ENCODE peak calls at places on chromosomes 5 and 9, in four cellular contexts. U is mesothelial cell of epicardium, X is nephron progenitor cell, T is HuH-7. J is an unnamed sample.

GRCh38 chr5:173201636-173202265 is 33.3 kb downstream of the NKX2-5 start:
- DNase-seq in U (no peak), T (no peak), X (no peak), J (no peak)

GRCh38 chr9:72826954-72827953 is 125.6 kb downstream of the ALDH1A1 start:
- DNase-seq in T (no peak), X (no peak), U (no peak), J (no peak)

GRCh38 chr9:16715404-16715803 is 155.1 kb downstream of the BNC2 start:
- DNase-seq in T (no peak), X (no peak), U (no peak), J (no peak)

GRCh38 chr9:36974731-36975130 is 59.3 kb downstream of the PAX5 start:
- DNase-seq in X (no peak), T (no peak), U (no peak), J (no peak)

GRCh38 chr5:127089206-127089605 is 15.9 kb upstream of the C5orf63 start:
- DNase-seq in U (no peak), T (no peak), X (no peak), J (no peak)

GRCh38 chr5:83741571-83741970 is 20.9 kb upstream of the HAPLN1 start:
- DNase-seq in U (no peak), X (no peak), T (no peak), J (no peak)

GRCh38 chr9:92664394-92665152 is 5.4 kb downstream of the IPPK start:
- DNase-seq in U (no peak), X (no peak), T (no peak), J (no peak)

GRCh38 chr5:177498013-177498847 is 826 bp upstream of the PDLIM7 start:
- DNase-seq in X (peak), U (no peak), T (peak), J (peak)

GRCh38 chr9:34994429-34995287 is 5.1 kb downstream of the DNAJB5 start:
- DNase-seq in U (no peak), T (peak), X (peak), J (peak)

GRCh38 chr9:37034320-37034937 is 361 bp upstream of the PAX5 start:
- DNase-seq in X (peak), T (peak), U (peak), J (peak)

GRCh38 chr5:134568761-134569725 is 43.6 kb downstream of the JADE2 start:
- DNase-seq in T (no peak), X (peak), U (no peak), J (no peak)

GRCh38 chr9:28293691-28294090 is 720.4 kb upstream of the C9orf72 start:
- DNase-seq in T (no peak), X (no peak), U (no peak), J (no peak)

GRCh38 chr5:115098041-115098702 is 71.5 kb downstream of the TRIM36 start:
- DNase-seq in T (peak), U (no peak), X (peak), J (peak)

GRCh38 chr9:34602906-34603305 is 9.0 kb downstream of the RPP25L start:
- DNase-seq in T (no peak), U (no peak), X (no peak), J (no peak)

GRCh38 chr5:171965740-171966139 is 40.7 kb downstream of the FBXW11 start:
- DNase-seq in X (no peak), T (no peak), U (no peak), J (no peak)

GRCh38 chr5:150489358-150490295 is 18.3 kb upstream of the NDST1 start:
- DNase-seq in U (no peak), T (no peak), X (no peak), J (no peak)

GRCh38 chr9:81373294-81373693 is 316.1 kb downstream of the TLE1 start:
- DNase-seq in T (no peak), X (peak), U (no peak), J (no peak)

GRCh38 chr5:108418172-108418571 is 36.3 kb upstream of the FBXL17 start:
- DNase-seq in T (no peak), X (no peak), U (no peak), J (no peak)

GRCh38 chr9:120617637-120617979 is 37.6 kb upstream of the CDK5RAP2 start:
- DNase-seq in X (no peak), U (no peak), T (no peak), J (no peak)

GRCh38 chr5:178469975-178470692 is 120.1 kb downstream of the COL23A1 start:
- DNase-seq in U (no peak), X (no peak), T (no peak), J (no peak)

GRCh38 chr5:64229163-64229774 is 63.6 kb downstream of the RNF180 start:
- DNase-seq in U (no peak), X (no peak), T (peak), J (no peak)

GRCh38 chr9:121989010-121989409 is 104.1 kb downstream of the TTLL11 start:
- DNase-seq in X (no peak), U (peak), T (peak), J (peak)

GRCh38 chr5:170173227-170173626 is 59.6 kb upstream of the C5orf58 start:
- DNase-seq in U (no peak), T (no peak), X (no peak), J (no peak)

GRCh38 chr5:81749562-81750307 is 1.2 kb downstream of the SSBP2 start:
- DNase-seq in X (peak), T (peak), U (peak), J (peak)

GRCh38 chr5:135294793-135295192 is 104.2 kb downstream of the MACROH2A1 start:
- DNase-seq in T (no peak), U (no peak), X (no peak), J (no peak)

GRCh38 chr5:117893211-117893610 is 1095.1 kb downstream of the DTWD2 start:
- DNase-seq in T (no peak), U (no peak), X (no peak), J (no peak)

GRCh38 chr9:90308746-90309145 is 333.9 kb downstream of the DIRAS2 start:
- DNase-seq in U (no peak), X (no peak), T (no peak), J (no peak)

GRCh38 chr9:132742821-132743311 is 72.6 kb downstream of the GTF3C4 start:
- DNase-seq in X (no peak), U (no peak), T (no peak), J (no peak)

GRCh38 chr9:93118863-93119702 is 15.0 kb downstream of the NINJ1 start:
- DNase-seq in U (no peak), T (no peak), X (no peak), J (no peak)